ENCODE peak calls at places on chromosome 11, in eight cellular contexts. V is left kidney; M is foreskin fibroblast; B is coronary artery; N is activated CD4-positive, alpha-beta T cell treated with anti-CD3 and anti-CD28 coated beads, Interleukin-2, amount 50 U/mL, for 48 hours; U is mucosa of descending colon; E is effector memory CD4-positive, alpha-beta T cell; G is fibroblast of lung. A is an unnamed sample.

GRCh38 chr11:27485930-27486773 is 13.6 kb upstream of the LGR4 start:
- DNase-seq in V (peak; percentile 79), U (no peak), G (peak; percentile 42), B (no peak), M (peak; percentile 41), N (peak; percentile 24), E (peak; percentile 14), A (no peak)

GRCh38 chr11:111982019-111982464 is 43.2 kb upstream of the DLAT start:
- DNase-seq in E (peak; percentile 20), N (peak; percentile 70), U (no peak), M (no peak), V (peak; percentile 92), B (no peak), G (peak; percentile 35), A (no peak)

GRCh38 chr11:45778341-45778740 is 26.6 kb upstream of the SLC35C1 start:
- DNase-seq in M (no peak), N (no peak), V (no peak), U (no peak), E (no peak), B (no peak), G (no peak), A (no peak)

GRCh38 chr11:77121876-77122575 is 6.0 kb upstream of the MYO7A start:
- DNase-seq in B (no peak), M (no peak), V (no peak), U (peak; percentile 31), N (no peak), E (no peak), G (no peak), A (no peak)

GRCh38 chr11:95297680-95298452 is 66.9 kb upstream of the SESN3 start:
- DNase-seq in E (no peak), V (no peak), B (no peak), G (no peak), M (no peak), N (no peak), U (no peak), A (no peak)

GRCh38 chr11:15988693-15989231 is 367.6 kb downstream of the SOX6 start:
- DNase-seq in V (no peak), M (no peak), G (no peak), N (no peak), B (no peak), E (no peak), U (no peak), A (no peak)

GRCh38 chr11:65623852-65624616 is 8.5 kb downstream of the PCNX3 start:
- DNase-seq in G (no peak), E (no peak), M (no peak), B (no peak), V (no peak), N (no peak), U (no peak), A (no peak)

GRCh38 chr11:61534025-61534900 is 25.7 kb downstream of the LRRC10B start:
- DNase-seq in M (no peak), U (peak; percentile 84), N (no peak), G (no peak), B (no peak), E (no peak), V (no peak), A (no peak)

GRCh38 chr11:64230209-64230984 is at the start of gene DNAJC4:
- DNase-seq in E (peak; percentile 85), V (peak; percentile 99), G (peak; percentile 87), B (no peak), U (peak; percentile 96), M (peak; percentile 84), N (peak; percentile 95), A (peak; percentile 98)

GRCh38 chr11:47259178-47259977 is 1.6 kb downstream of the NR1H3 start:
- DNase-seq in U (peak; percentile 71), V (peak; percentile 52), M (peak; percentile 32), E (no peak), G (no peak), B (no peak), N (peak; percentile 48), A (no peak)

GRCh38 chr11:120655589-120655988 is 144.0 kb downstream of the GRIK4 start:
- DNase-seq in U (no peak), E (no peak), G (no peak), V (no peak), B (no peak), M (no peak), N (no peak), A (no peak)